ENCODE peak calls at places on chromosomes 3 and 15, in six cellular contexts. N is lower leg skin, Y is fibroblast of the aortic adventitia, R is IMR-90, G is ovary, Q is neural progenitor cell. V is an unnamed sample.
A peak's percentile ranks its signal among the peaks of the same experiment; 100 is the strongest.

GRCh38 chr3:57257678-57258077 is 30.1 kb downstream of the APPL1 start:
- DNase-seq in R (no peak), Y (no peak), N (no peak), G (no peak), Q (no peak), V (no peak)

GRCh38 chr15:89805241-89806216 is 9.1 kb downstream of the ANPEP start:
- DNase-seq in R (no peak), N (no peak), Q (no peak), Y (no peak), G (no peak), V (no peak)

GRCh38 chr3:184156522-184156955 is 1.4 kb downstream of the DVL3 start:
- DNase-seq in G (peak; percentile 86), N (no peak), R (peak; percentile 60), Q (peak; percentile 80), Y (peak; percentile 83), V (peak; percentile 75)

GRCh38 chr15:68401496-68402431 is 30.2 kb downstream of the ITGA11 start:
- DNase-seq in Q (no peak), G (no peak), N (no peak), R (no peak), Y (no peak), V (no peak)

GRCh38 chr3:6172871-6173667 is 687.8 kb upstream of the GRM7 start:
- DNase-seq in Q (no peak), Y (no peak), R (no peak), N (no peak), G (no peak), V (no peak)

GRCh38 chr15:80934761-80935221 is 54.8 kb downstream of the MESD start:
- DNase-seq in Y (peak; percentile 70), G (no peak), R (peak; percentile 74), N (no peak), Q (no peak), V (no peak)

GRCh38 chr3:122350814-122351418 is 25.9 kb downstream of the CSTA start:
- DNase-seq in Y (peak; percentile 42), Q (no peak), R (peak; percentile 87), N (no peak), G (no peak), V (no peak)

GRCh38 chr3:128152419-128153155 is 694 bp upstream of the EEFSEC start:
- DNase-seq in Q (no peak), Y (no peak), R (peak; percentile 68), G (no peak), N (no peak), V (no peak)

GRCh38 chr3:193240850-193241706 is at the start of gene PLAAT1:
- DNase-seq in N (no peak), R (peak; percentile 19), Y (peak; percentile 9), G (peak; percentile 68), Q (peak; percentile 89), V (peak; percentile 71)

GRCh38 chr3:69009559-69010410 is 3.7 kb downstream of the EOGT start:
- DNase-seq in G (no peak), R (peak; percentile 92), Y (peak; percentile 94), Q (peak; percentile 51), N (peak; percentile 33), V (no peak)

GRCh38 chr3:32414527-32415202 is 23.0 kb downstream of the CMTM7 start:
- DNase-seq in Q (no peak), R (peak; percentile 77), G (no peak), Y (peak; percentile 86), N (no peak), V (no peak)

GRCh38 chr3:107367353-107367752 is 9.9 kb upstream of the CCDC54 start:
- DNase-seq in Q (no peak), N (no peak), Y (peak; percentile 76), R (peak; percentile 88), G (peak; percentile 9), V (no peak)

GRCh38 chr3:103440539-103441113 is 1005.8 kb downstream of the ZPLD1 start:
- DNase-seq in N (no peak), Q (peak; percentile 5), R (peak; percentile 10), G (no peak), Y (no peak), V (no peak)

GRCh38 chr3:100748967-100749366 is 39.7 kb downstream of the TFG start:
- DNase-seq in Q (no peak), R (no peak), Y (no peak), G (no peak), N (no peak), V (no peak)

GRCh38 chr3:56772926-56773587 is 28.7 kb downstream of the ARHGEF3 start:
- DNase-seq in R (no peak), Y (peak; percentile 25), G (no peak), N (no peak), Q (no peak), V (no peak)

GRCh38 chr3:69865920-69866679 is 126.8 kb downstream of the MITF start:
- DNase-seq in R (peak; percentile 23), Q (peak; percentile 10), Y (peak; percentile 12), G (no peak), N (no peak), V (peak; percentile 57)

GRCh38 chr15:64029111-64029510 is 17.2 kb downstream of the DAPK2 start:
- DNase-seq in Q (peak; percentile 75), Y (no peak), G (no peak), R (no peak), N (no peak), V (no peak)

GRCh38 chr3:98901032-98901464 is 447 bp downstream of the DCBLD2 start:
- DNase-seq in G (no peak), N (peak; percentile 30), R (peak; percentile 47), Y (peak; percentile 41), Q (peak; percentile 80), V (peak; percentile 49)

GRCh38 chr3:128338536-128339400 is 127.9 kb downstream of the DNAJB8 start:
- DNase-seq in R (no peak), Y (no peak), Q (no peak), N (no peak), G (no peak), V (no peak)

GRCh38 chr3:149655826-149656599 is 1.8 kb downstream of the WWTR1 start:
- DNase-seq in G (no peak), N (no peak), R (no peak), Y (no peak), Q (no peak), V (no peak)

GRCh38 chr3:43531835-43532234 is 90.0 kb downstream of the ANO10 start:
- DNase-seq in Q (no peak), G (no peak), N (no peak), R (peak; percentile 78), Y (peak; percentile 59), V (no peak)

GRCh38 chr3:186219211-186219638 is 110.3 kb upstream of the ETV5 start:
- DNase-seq in N (no peak), Q (no peak), R (no peak), Y (no peak), G (no peak), V (peak; percentile 33)

GRCh38 chr3:89227634-89228033 is 120.2 kb downstream of the EPHA3 start:
- DNase-seq in N (no peak), R (peak; percentile 26), Q (no peak), G (no peak), Y (peak; percentile 5), V (no peak)

GRCh38 chr3:126267169-126267975 is 87.0 kb upstream of the ALDH1L1 start:
- DNase-seq in R (peak; percentile 91), N (peak; percentile 47), Y (peak; percentile 94), Q (peak; percentile 97), G (peak; percentile 81), V (peak; percentile 81)

GRCh38 chr15:98123297-98123696 is 162.8 kb downstream of the ARRDC4 start:
- DNase-seq in N (no peak), Y (no peak), Q (no peak), R (no peak), G (no peak), V (no peak)

GRCh38 chr3:4406746-4407568 is 60.1 kb downstream of the SUMF1 start:
- DNase-seq in G (no peak), N (no peak), Y (no peak), R (peak; percentile 37), Q (no peak), V (no peak)

GRCh38 chr15:91866371-91866905 is 12.9 kb downstream of the SLCO3A1 start:
- DNase-seq in N (peak; percentile 65), Q (no peak), R (peak; percentile 22), G (peak; percentile 39), Y (peak; percentile 77), V (no peak)

GRCh38 chr3:67605377-67605776 is 49.0 kb downstream of the SUCLG2 start:
- DNase-seq in N (no peak), Q (no peak), G (no peak), R (peak; percentile 83), Y (peak; percentile 81), V (no peak)

GRCh38 chr3:101203411-101203810 is 117.0 kb downstream of the IMPG2 start:
- DNase-seq in Q (no peak), Y (peak; percentile 32), N (no peak), G (no peak), R (peak; percentile 17), V (no peak)

GRCh38 chr3:58434511-58434910 is 879 bp upstream of the PDHB start:
- DNase-seq in R (no peak), N (no peak), G (no peak), Q (peak; percentile 43), Y (no peak), V (no peak)
- H3K4me3 ChIP-seq in R (no peak overlapping the region), N (no peak overlapping the region), G (no peak overlapping the region), Q (no peak overlapping the region), Y (no peak overlapping the region), V (peak overlapping the region; percentile 84)

DNA sequence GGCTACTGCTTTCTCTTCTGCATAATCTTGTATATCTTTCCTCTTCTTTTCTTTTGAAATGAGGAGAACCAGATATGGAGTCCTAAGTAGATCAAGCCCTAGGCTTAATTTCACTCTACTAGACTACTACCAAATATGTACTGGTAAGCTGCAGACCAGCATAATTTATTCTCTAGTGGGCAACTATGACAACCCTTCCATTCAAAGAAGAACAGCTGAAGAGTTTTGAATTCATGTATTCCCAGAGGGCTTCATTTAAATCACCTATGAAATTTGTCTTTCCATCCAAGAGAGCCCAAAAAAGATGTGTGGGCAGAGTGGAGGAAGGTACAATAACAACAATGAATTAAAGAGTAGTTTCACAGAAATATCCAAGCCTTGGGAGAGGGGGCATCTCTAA is 9.9 kb downstream of the RAD18 start:
- DNase-seq in R (no peak), Y (no peak), N (no peak), Q (no peak), G (no peak), V (no peak)
- H3K4me3 ChIP-seq in R (no peak overlapping the region), Y (no peak overlapping the region), N (no peak overlapping the region), Q (no peak overlapping the region), G (no peak overlapping the region), V (no peak overlapping the region)

GRCh38 chr15:74430510-74430951 is 3.2 kb downstream of the SEMA7A start:
- DNase-seq in N (no peak), Y (no peak), Q (no peak), G (no peak), R (no peak), V (no peak)

GRCh38 chr15:74429784-74430141 is 4.0 kb downstream of the SEMA7A start:
- DNase-seq in G (no peak), N (no peak), Y (no peak), Q (no peak), R (no peak), V (no peak)

GRCh38 chr15:74432271-74432967 is 1.3 kb downstream of the SEMA7A start:
- DNase-seq in Q (peak; percentile 41), R (no peak), Y (no peak), N (no peak), G (no peak), V (no peak)

GRCh38 chr15:74431645-74432044 is 2.1 kb downstream of the SEMA7A start:
- DNase-seq in R (no peak), N (no peak), Q (no peak), G (no peak), Y (no peak), V (no peak)

GRCh38 chr15:74431116-74431515 is 2.6 kb downstream of the SEMA7A start:
- DNase-seq in N (no peak), Q (no peak), Y (no peak), G (no peak), R (no peak), V (no peak)
- H3K4me3 ChIP-seq in N (no peak overlapping the region), Q (no peak overlapping the region), Y (no peak overlapping the region), G (no peak overlapping the region), R (no peak overlapping the region), V (no peak overlapping the region)

GRCh38 chr15:76060098-76060989 is 559 bp downstream of the TMEM266 start:
- DNase-seq in G (no peak), Y (peak; percentile 3), Q (no peak), N (no peak), R (no peak), V (no peak)
- H3K4me3 ChIP-seq in G (peak overlapping the region; percentile 37), Y (peak overlapping the region; percentile 54), Q (peak overlapping the region; percentile 63), N (no peak overlapping the region), R (peak overlapping the region; percentile 55), V (peak overlapping the region; percentile 72)

V was measured in left ventricle myocardium inferior.